ENCODE peak calls at places on chromosome 17, in seven cellular contexts. R is activated CD8-positive, alpha-beta T cell treated with anti-CD3 and anti-CD28 coated beads for 36 hours; G is dorsolateral prefrontal cortex; X is BJ; C is lower lobe of right lung; Y is A549; I is kidney epithelial cell. E is an unnamed sample.
A peak's percentile ranks its signal among the peaks of the same experiment; 100 is the strongest.

GRCh38 chr17:33868899-33869298 is 386.2 kb upstream of the CCL2 start:
- DNase-seq in X (no peak), R (no peak), Y (no peak), I (no peak), C (no peak), G (no peak), E (no peak)

GRCh38 chr17:76154935-76155845 is 14.1 kb upstream of the FOXJ1 start:
- DNase-seq in G (no peak), I (no peak), X (no peak), Y (no peak), C (no peak), R (no peak), E (no peak)

GRCh38 chr17:29251969-29252866 is 5.6 kb downstream of the CRYBA1 start:
- DNase-seq in Y (peak; percentile 59), X (no peak), R (no peak), C (no peak), I (no peak), G (no peak), E (no peak)

GRCh38 chr17:6165806-6166205 is 95.6 kb downstream of the WSCD1 start:
- DNase-seq in C (no peak), G (no peak), I (no peak), R (no peak), X (no peak), Y (no peak), E (no peak)

GRCh38 chr17:9900019-9900594 is 5.0 kb downstream of the RCVRN start:
- DNase-seq in Y (no peak), R (no peak), I (no peak), G (no peak), X (no peak), C (no peak), E (no peak)

GRCh38 chr17:7748098-7748775 is 30.7 kb downstream of the DNAH2 start:
- DNase-seq in G (no peak), Y (no peak), R (no peak), C (no peak), I (no peak), X (no peak), E (no peak)

GRCh38 chr17:17075037-17075755 is 32.9 kb downstream of the MPRIP start:
- DNase-seq in R (peak; percentile 39), G (no peak), Y (no peak), C (peak; percentile 47), X (peak; percentile 43), I (no peak), E (no peak)

GRCh38 chr17:11730747-11731146 is 132.5 kb downstream of the DNAH9 start:
- DNase-seq in I (no peak), X (no peak), R (no peak), G (no peak), Y (no peak), C (no peak), E (no peak)

GRCh38 chr17:59441459-59442096 is 110.1 kb downstream of the YPEL2 start:
- DNase-seq in X (no peak), G (no peak), R (no peak), Y (no peak), C (no peak), I (no peak), E (no peak)

GRCh38 chr17:12983986-12984932 is 33.6 kb downstream of the ELAC2 start:
- DNase-seq in G (peak; percentile 62), I (no peak), Y (no peak), X (peak; percentile 22), C (no peak), R (no peak), E (peak; percentile 84)

GRCh38 chr17:76196675-76197074 is 43.6 kb downstream of the RNF157 start:
- DNase-seq in R (no peak), X (no peak), C (no peak), Y (no peak), I (no peak), G (peak; percentile 45), E (peak; percentile 14)

GRCh38 chr17:73247728-73248127 is 14.0 kb downstream of the CPSF4L start:
- DNase-seq in C (no peak), X (no peak), G (no peak), R (no peak), I (no peak), Y (peak; percentile 32), E (no peak)
- TF ChIP-seq CTCF in C (no peak), X (peak; percentile 37), G (no peak), R (no peak), I (peak; percentile 11), Y (peak; percentile 47), E (peak; percentile 12)

DNA sequence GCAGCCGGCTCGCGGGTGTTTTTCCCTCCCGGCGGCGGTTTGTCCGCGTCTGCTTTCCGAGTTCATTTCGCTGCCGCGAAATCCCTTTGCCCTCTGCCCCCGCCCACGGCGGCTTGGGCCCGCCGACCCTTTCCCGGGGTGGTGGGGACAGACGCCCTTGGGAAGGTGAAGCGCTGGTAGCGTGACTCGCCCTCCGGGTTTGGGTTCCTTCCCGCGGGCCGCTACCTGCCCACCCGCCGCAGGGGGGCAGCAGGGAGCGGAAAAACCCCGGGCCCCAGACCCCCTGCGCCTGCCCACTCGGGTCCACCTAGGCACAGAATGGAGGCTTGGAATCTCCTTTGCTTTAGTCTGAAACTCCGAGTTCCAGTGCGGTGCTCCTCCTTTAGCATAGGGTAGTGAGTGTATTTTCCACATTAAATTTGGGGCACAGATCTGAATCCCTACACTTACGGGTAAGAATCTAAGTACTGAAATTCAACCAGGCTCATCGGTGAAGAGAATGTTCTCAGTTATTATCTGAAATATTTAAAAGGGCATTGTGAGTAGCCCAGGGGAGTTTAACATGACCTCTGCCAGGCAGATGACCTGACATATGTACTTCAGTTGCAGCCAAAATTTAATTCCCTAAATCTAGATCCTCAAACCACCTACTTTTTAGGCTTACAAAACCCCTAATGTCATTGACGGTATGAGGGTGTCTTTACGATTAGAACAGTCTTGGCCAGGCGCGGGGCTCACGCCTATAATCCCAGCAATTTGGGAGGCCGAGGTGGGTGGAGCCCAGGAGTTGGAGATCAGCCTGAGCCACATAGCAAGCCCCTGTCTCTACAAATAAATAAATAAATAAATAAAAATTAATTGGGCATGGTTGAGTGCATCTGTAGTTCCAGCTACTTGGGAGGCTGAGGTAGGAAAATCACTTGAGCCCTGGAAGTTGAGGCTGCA is 1.0 kb downstream of the NME2 start:
- DNase-seq in R (peak; percentile 70), Y (peak; percentile 62), G (no peak), C (no peak), X (no peak), I (no peak), E (no peak)
- TF ChIP-seq CTCF in R (peak; percentile 96), Y (peak; percentile 86), G (peak; percentile 36), C (peak; percentile 65), X (peak; percentile 89), I (peak; percentile 80), E (peak; percentile 70)

GRCh38 chr17:80774146-80774545 is 217.5 kb upstream of the CHMP6 start:
- DNase-seq in R (no peak), I (no peak), C (no peak), Y (no peak), G (no peak), X (no peak), E (no peak)

GRCh38 chr17:80771612-80772005 is 220.0 kb upstream of the CHMP6 start:
- DNase-seq in I (no peak), R (no peak), X (no peak), Y (no peak), G (no peak), C (no peak), E (no peak)

GRCh38 chr17:80772906-80773242 is 218.8 kb upstream of the CHMP6 start:
- DNase-seq in X (no peak), Y (no peak), C (no peak), G (no peak), I (no peak), R (no peak), E (no peak)

GRCh38 chr17:80774643-80775281 is 216.9 kb upstream of the CHMP6 start:
- DNase-seq in I (no peak), G (no peak), R (peak; percentile 71), Y (no peak), X (no peak), C (no peak), E (no peak)

GRCh38 chr17:80773243-80773991 is 218.2 kb upstream of the CHMP6 start:
- DNase-seq in R (peak; percentile 29), G (peak; percentile 87), C (no peak), X (no peak), I (no peak), Y (no peak), E (no peak)
- TF ChIP-seq CTCF in R (no peak), G (peak; percentile 16), C (no peak), X (peak; percentile 29), I (peak; percentile 1), Y (no peak), E (no peak)

DNA sequence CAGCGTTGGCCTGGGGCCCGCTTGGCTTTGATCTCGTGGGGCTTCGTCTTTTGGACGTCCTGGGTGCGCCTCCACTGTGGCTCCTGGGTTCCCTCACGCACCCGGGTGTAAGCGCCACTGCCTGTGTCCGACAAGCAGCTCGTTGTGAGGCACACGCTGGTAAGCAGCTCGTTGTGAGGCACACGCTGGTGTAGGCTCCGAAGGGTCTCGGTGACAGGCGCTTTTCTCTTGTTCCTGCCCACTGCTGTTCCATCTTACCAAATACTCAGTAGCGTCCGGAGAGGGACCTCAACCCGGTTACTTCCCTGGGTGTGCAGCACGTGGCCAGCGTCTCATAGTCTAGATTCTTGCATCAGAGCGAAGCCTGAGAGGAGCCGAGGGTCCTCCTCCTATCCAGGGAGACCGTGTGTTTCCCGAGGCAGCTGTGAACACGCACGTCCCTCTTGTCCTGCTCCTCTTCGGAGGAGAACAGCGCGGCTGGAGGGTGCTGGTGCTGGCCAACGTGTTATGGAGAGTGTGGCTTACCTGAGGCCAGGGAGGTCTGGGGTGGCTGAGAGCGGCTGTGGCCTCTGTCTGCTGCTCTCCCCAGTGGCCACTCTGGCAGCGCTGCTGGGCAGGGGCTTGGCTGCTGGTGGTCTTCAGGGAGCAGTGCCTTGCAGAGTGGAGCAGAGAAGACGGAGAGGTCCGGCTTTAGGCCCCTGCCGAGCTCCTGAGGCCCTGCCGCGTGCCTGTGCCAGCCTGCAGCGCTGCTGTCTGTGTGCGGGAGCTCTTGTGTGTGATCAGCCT is 32.1 kb upstream of the ZNF750 start:
- DNase-seq in R (no peak), X (no peak), C (peak; percentile 41), G (no peak), Y (no peak), I (no peak), E (no peak)
- TF ChIP-seq CTCF in R (no peak), X (no peak), C (no peak), G (no peak), Y (no peak), I (no peak), E (no peak)

GRCh38 chr17:35664685-35665084 is 66.8 kb upstream of the RASL10B start:
- DNase-seq in Y (no peak), R (no peak), X (no peak), G (no peak), I (no peak), C (no peak), E (no peak)

GRCh38 chr17:35655303-35655702 is 68.2 kb downstream of the AP2B1 start:
- DNase-seq in Y (no peak), R (no peak), I (no peak), C (no peak), G (no peak), X (no peak), E (no peak)

GRCh38 chr17:35666070-35666469 is 65.4 kb upstream of the RASL10B start:
- DNase-seq in R (no peak), X (no peak), Y (no peak), G (no peak), C (no peak), I (no peak), E (no peak)

GRCh38 chr17:35665662-35666061 is 65.8 kb upstream of the RASL10B start:
- DNase-seq in X (no peak), C (no peak), G (no peak), Y (no peak), R (no peak), I (no peak), E (no peak)

GRCh38 chr17:35660902-35661301 is 70.5 kb upstream of the RASL10B start:
- DNase-seq in C (no peak), X (no peak), R (no peak), I (no peak), Y (no peak), G (no peak), E (no peak)
- TF ChIP-seq CTCF in C (no peak), X (peak; percentile 8), R (no peak), I (no peak), Y (no peak), G (no peak), E (no peak)